ENCODE peak calls at places on chromosomes 11 and 22, in seven cellular contexts. D, C, B, P, U, S and A are unnamed samples. For H3K4me1 and H3K9me3, the result is how much of the 10 kb centered on the place peaks cover.

GRCh38 chr11:94553938-94554337 is 10.2 kb downstream of the FUT4 start:
- DNase-seq in D (no peak), C (peak), B (no peak), P (no peak), U (peak), S (no peak), A (no peak)

GRCh38 chr11:66070604-66071325 is 693 bp downstream of the PACS1 start:
- DNase-seq in D (peak), C (peak), B (peak), P (peak), U (peak), S (peak), A (peak)

GRCh38 chr22:37918149-37918548 is 12.1 kb downstream of the MICALL1 start:
- DNase-seq in D (no peak), C (no peak), B (no peak), P (no peak), U (no peak), S (no peak), A (no peak)

GRCh38 chr11:93160808-93161207 is 37.0 kb downstream of the SLC36A4 start:
- DNase-seq in D (no peak), C (no peak), B (no peak), P (no peak), U (no peak), S (no peak), A (no peak)

GRCh38 chr11:96389604-96390402 is at the start of the genes CCDC82 and JRKL:
- DNase-seq in D (peak), C (peak), B (peak), P (peak), U (peak), S (peak), A (peak)

GRCh38 chr11:64438986-64439771 is 80.2 kb downstream of the RPS6KA4 start:
- DNase-seq in D (no peak), C (no peak), B (no peak), P (no peak), U (no peak), S (no peak), A (no peak)

GRCh38 chr11:122863704-122864326 is 18.7 kb upstream of the JHY start:
- DNase-seq in D (peak), C (peak), B (peak), P (peak), U (peak), S (peak), A (peak)

GRCh38 chr11:41879186-41879738 is 419.8 kb upstream of the LRRC4C start:
- DNase-seq in D (no peak), C (peak), B (no peak), P (no peak), U (no peak), S (no peak), A (no peak)

GRCh38 chr11:33435201-33435600 is 178.0 kb downstream of the HIPK3 start:
- DNase-seq in D (no peak), C (no peak), B (no peak), P (no peak), U (no peak), S (no peak), A (no peak)

GRCh38 chr11:103622296-103622695 is 414.1 kb upstream of the DDI1 start:
- DNase-seq in D (no peak), C (no peak), B (no peak), P (no peak), U (no peak), S (no peak), A (no peak)

GRCh38 chr22:23383491-23384450 is 196.3 kb downstream of the IGLL1 start:
- DNase-seq in D (no peak), C (no peak), B (no peak), P (no peak), U (no peak), S (no peak), A (no peak)

GRCh38 chr11:111733655-111734088 is 32.5 kb downstream of the PPP2R1B start:
- DNase-seq in D (peak), C (no peak), B (no peak), P (peak), U (no peak), S (no peak), A (no peak)

GRCh38 chr11:1909524-1909923 is 10.0 kb upstream of the TNNT3 start:
- DNase-seq in D (no peak), C (no peak), B (no peak), P (no peak), U (no peak), S (no peak), A (no peak)
- H3K4me1 ChIP-seq in D (under half), C (under half), B (under half), P (under half), U (under half), S (under half), A (under half)

DNA sequence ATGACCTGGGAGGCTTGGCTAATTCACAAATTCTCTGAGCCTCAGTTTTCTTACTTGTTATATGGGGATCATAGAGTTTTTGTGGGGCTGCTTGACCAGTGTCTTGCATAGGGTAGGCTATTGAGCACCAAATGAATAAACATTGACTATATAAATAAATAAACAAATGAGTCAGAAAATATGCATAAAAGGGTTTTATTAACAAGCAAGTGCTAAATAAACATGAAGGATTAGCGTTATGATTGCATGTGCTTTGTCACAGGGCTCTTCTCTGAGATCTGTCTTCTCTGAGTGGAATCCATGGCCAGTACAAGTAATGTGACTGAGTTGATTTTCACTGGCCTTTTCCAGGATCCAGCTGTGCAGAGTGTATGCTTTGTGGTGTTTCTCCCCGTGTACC is at the start of gene OR4B1:
- DNase-seq in D (no peak), C (no peak), B (no peak), P (no peak), U (no peak), S (no peak), A (no peak)
- H3K9me3 ChIP-seq in D (under half), C (under half), B (under half), P (under half), U (under half), S (under half), A (under half)

GRCh38 chr11:819129-819931 is 616 bp downstream of the PNPLA2 start:
- DNase-seq in D (peak), C (peak), B (peak), P (peak), U (peak), S (peak), A (peak)
- TF ChIP-seq CTCF in D (peak), C (no peak), B (peak), P (no peak), U (peak), S (no peak), A (peak)

GRCh38 chr11:62858201-62858600 is 18.8 kb upstream of the WDR74 start:
- DNase-seq in D (no peak), C (no peak), B (no peak), P (no peak), U (no peak), S (no peak), A (no peak)

GRCh38 chr11:62865641-62866040 is 15.1 kb upstream of the SLC3A2 start:
- DNase-seq in D (no peak), C (no peak), B (no peak), P (no peak), U (no peak), S (no peak), A (no peak)

GRCh38 chr11:62856333-62856910 is 17.0 kb upstream of the WDR74 start:
- DNase-seq in D (no peak), C (no peak), B (no peak), P (no peak), U (no peak), S (no peak), A (no peak)

GRCh38 chr11:62857541-62857982 is 18.2 kb upstream of the WDR74 start:
- DNase-seq in D (no peak), C (peak), B (no peak), P (no peak), U (peak), S (peak), A (no peak)

DNA sequence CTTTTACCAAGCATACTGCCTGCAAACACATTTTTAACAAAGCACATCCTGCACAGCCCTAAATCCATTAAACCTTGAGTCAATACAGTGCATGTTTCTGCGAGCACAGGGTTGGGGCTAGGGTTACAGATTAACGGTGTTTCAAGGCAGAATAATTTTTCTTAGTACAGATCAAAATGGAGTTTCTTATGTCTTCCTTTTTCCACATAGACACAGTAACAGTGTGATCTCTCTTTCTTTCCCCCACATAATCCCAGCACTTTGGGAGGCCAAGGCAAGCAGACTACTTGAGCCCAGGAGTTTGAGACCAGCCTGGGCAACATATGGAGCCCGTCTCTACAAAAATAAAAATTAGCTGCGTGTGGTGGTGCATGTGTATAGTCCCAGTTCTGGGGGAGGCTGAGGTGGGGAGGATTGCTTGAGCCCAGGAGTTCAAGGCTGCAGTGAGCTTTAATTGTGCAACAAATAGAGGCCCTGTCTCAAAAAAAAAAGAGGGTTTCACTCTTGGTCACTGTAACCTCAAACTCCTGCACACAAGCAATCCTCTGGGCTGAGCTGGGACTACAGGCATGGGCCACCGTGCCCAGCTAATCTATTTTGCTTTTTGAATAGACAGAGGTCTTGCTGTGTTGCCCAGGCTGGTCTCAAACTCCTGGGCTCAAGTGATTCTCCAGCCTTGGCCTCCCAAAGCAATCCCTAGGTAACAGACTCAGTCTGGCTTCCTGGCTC is 19.7 kb upstream of the SLC3A2 start:
- DNase-seq in D (no peak), C (no peak), B (no peak), P (no peak), U (no peak), S (no peak), A (no peak)
- H3K4me1 ChIP-seq in D (under half), C (under half), B (under half), P (under half), U (under half), S (under half), A (under half)

GRCh38 chr11:84173078-84173477 is 886.9 kb upstream of the CCDC90B start:
- DNase-seq in D (no peak), C (no peak), B (no peak), P (no peak), U (no peak), S (no peak), A (no peak)
- H3K9me3 ChIP-seq in D (under half), C (under half), B (under half), P (under half), U (under half), S (under half), A (under half)

DNA sequence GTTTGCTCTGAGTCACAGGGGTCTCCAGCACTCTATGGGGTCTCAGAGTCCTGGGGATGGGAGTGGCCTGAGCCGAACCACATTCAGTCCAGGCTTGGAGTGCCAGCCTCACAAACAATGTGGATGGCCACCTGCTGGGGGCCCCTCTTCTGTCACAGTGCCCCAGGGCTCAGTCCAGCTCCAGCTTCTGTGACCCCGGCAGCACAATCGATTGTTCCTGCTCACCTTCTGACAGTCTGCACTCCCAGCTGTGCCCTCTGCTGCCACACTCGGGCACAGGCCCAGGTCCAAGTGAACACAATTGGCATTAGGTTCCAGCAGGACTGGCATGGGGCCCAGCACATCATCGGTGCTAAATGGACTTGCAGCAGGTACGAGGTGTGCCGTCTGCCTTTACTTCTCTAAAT is 84.8 kb downstream of the TP53I11 start:
- DNase-seq in D (no peak), C (no peak), B (peak), P (peak), U (no peak), S (no peak), A (no peak)
- TF ChIP-seq CTCF in D (no peak), C (no peak), B (peak), P (no peak), U (no peak), S (no peak), A (no peak)

DNA sequence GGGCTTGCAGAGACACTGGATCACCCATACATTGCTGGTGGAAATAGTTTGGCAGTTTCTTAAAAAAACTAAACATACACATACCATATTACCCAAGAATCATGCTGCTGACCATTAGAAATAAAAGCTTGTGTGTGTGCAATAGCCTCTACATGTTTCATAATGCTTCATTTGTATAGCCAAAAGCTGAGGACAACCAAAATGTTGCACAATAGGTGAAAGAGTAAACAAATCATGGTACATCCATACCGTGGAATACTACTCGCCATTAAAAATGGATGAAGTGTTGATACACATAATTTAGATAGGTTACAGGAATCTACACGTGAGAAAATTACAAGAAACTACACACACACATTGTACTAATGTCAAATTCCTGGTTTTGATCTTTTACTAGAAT is 6.5 kb downstream of the KBTBD3 start:
- DNase-seq in D (no peak), C (no peak), B (no peak), P (no peak), U (no peak), S (no peak), A (no peak)
- H3K4me1 ChIP-seq in D (under half), C (under half), B (under half), P (under half), U (under half), S (under half), A (under half)

GRCh38 chr22:47593291-47593690 is 830.8 kb downstream of the TBC1D22A start:
- DNase-seq in D (no peak), C (no peak), B (no peak), P (no peak), U (no peak), S (no peak), A (no peak)

GRCh38 chr22:47592791-47593190 is 830.3 kb downstream of the TBC1D22A start:
- DNase-seq in D (no peak), C (no peak), B (no peak), P (no peak), U (no peak), S (no peak), A (no peak)

GRCh38 chr22:47589271-47590250 is 827.1 kb downstream of the TBC1D22A start:
- DNase-seq in D (no peak), C (no peak), B (no peak), P (no peak), U (no peak), S (no peak), A (no peak)

GRCh38 chr22:47591709-47592108 is 829.3 kb downstream of the TBC1D22A start:
- DNase-seq in D (no peak), C (no peak), B (no peak), P (no peak), U (no peak), S (no peak), A (no peak)

DNA sequence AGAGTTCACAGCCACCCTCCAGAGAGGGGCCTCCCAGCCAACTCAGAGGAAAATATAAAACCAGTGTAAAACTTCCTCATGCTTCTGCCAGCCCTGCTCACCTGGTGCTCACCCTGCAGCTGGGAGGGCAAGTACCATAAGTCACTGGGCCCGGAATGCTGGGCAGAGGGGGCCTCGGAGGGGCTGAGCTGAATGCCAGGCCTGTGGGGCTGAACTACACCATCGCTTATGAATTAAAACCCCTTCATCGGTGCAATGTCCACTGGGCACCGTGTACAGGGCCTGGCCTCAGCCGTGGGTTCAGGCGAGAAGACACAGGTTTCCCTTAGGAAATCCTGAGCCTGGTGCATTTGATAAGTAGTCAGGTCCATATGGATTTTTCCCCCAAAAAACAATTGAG is 828.6 kb downstream of the TBC1D22A start:
- DNase-seq in D (no peak), C (no peak), B (no peak), P (no peak), U (no peak), S (no peak), A (no peak)
- H3K9me3 ChIP-seq in D (under half), C (under half), B (under half), P (under half), U (half or more), S (under half), A (under half)

GRCh38 chr22:21000215-21000986 is 1.5 kb downstream of the THAP7 start:
- DNase-seq in D (no peak), C (peak), B (no peak), P (no peak), U (no peak), S (no peak), A (no peak)
- TF ChIP-seq CTCF in D (no peak), C (no peak), B (no peak), P (no peak), U (no peak), S (no peak), A (no peak)

DNA sequence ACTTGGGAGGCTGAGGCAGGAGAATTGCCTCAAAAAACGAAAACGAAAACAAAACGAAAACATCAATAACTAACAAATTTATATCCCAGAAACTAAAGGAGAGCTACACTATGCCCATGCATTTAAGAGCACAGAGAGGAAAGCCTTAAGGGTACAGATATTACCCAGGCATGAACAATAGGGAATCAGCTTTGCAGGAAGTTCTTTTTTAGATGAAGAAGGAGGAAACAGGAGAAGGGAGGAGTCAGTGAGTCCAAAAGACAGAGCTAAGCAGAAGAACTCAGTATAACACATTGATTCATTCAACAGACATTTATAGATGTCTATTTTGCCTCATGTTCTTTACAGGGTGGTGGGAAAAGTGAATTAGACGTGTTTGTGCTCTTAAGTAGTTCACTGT is 8.3 kb downstream of the MRPL17 start:
- DNase-seq in D (no peak), C (no peak), B (no peak), P (no peak), U (no peak), S (no peak), A (no peak)
- H3K4me1 ChIP-seq in D (under half), C (under half), B (under half), P (under half), U (under half), S (under half), A (under half)